ENCODE peak calls at places on chromosomes 6 and 20, in five cellular contexts. One of them, this sample, is unnamed.

GRCh38 chr6:119467478-119468081 is 118.0 kb upstream of the MAN1A1 start:
- DNase-seq in GM12878: no peak
- DNase-seq in HepG2: no peak
- DNase-seq in K562: no peak
- DNase-seq in H1: no peak
- DNase-seq in this sample: no peak

GRCh38 chr6:37485259-37485658 is 14.4 kb downstream of the CCDC167 start:
- DNase-seq in GM12878: no peak
- DNase-seq in HepG2: no peak
- DNase-seq in K562: peak
- DNase-seq in H1: no peak
- DNase-seq in this sample: no peak

GRCh38 chr6:52537001-52537753 is 39.7 kb downstream of the TRAM2 start:
- DNase-seq in GM12878: peak
- DNase-seq in HepG2: no peak
- DNase-seq in K562: no peak
- DNase-seq in H1: no peak
- DNase-seq in this sample: no peak

GRCh38 chr20:19292254-19292653 is 79.8 kb downstream of the SLC24A3 start:
- DNase-seq in GM12878: no peak
- DNase-seq in HepG2: no peak
- DNase-seq in K562: no peak
- DNase-seq in H1: no peak
- DNase-seq in this sample: no peak

GRCh38 chr20:9392892-9393857 is 121.2 kb upstream of the LAMP5 start:
- DNase-seq in GM12878: no peak
- DNase-seq in HepG2: peak
- DNase-seq in K562: peak
- DNase-seq in H1: peak
- DNase-seq in this sample: peak

GRCh38 chr6:37021356-37022129 is 16.1 kb downstream of the FGD2 start:
- DNase-seq in GM12878: no peak
- DNase-seq in HepG2: peak
- DNase-seq in K562: peak
- DNase-seq in H1: no peak
- DNase-seq in this sample: no peak

GRCh38 chr6:39156763-39157162 is 41.8 kb upstream of the SAYSD1 start:
- DNase-seq in GM12878: no peak
- DNase-seq in HepG2: no peak
- DNase-seq in K562: no peak
- DNase-seq in H1: no peak
- DNase-seq in this sample: no peak

GRCh38 chr6:3324262-3324942 is 65.7 kb downstream of the PSMG4 start:
- DNase-seq in GM12878: peak
- DNase-seq in HepG2: peak
- DNase-seq in K562: peak
- DNase-seq in H1: no peak
- DNase-seq in this sample: no peak

GRCh38 chr6:148747145-148747492 is 289 bp downstream of the UST start:
- DNase-seq in GM12878: no peak
- DNase-seq in HepG2: no peak
- DNase-seq in K562: no peak
- DNase-seq in H1: no peak
- DNase-seq in this sample: no peak

GRCh38 chr6:71727632-71728294 is 158.6 kb upstream of the RIMS1 start:
- DNase-seq in GM12878: peak
- DNase-seq in HepG2: no peak
- DNase-seq in K562: no peak
- DNase-seq in H1: no peak
- DNase-seq in this sample: no peak

GRCh38 chr6:78598966-78599365 is 268.4 kb upstream of the IRAK1BP1 start:
- DNase-seq in GM12878: no peak
- DNase-seq in HepG2: no peak
- DNase-seq in K562: no peak
- DNase-seq in H1: no peak
- DNase-seq in this sample: peak

GRCh38 chr6:156828280-156828703 is 51.1 kb downstream of the ARID1B start:
- DNase-seq in GM12878: no peak
- DNase-seq in HepG2: peak
- DNase-seq in K562: peak
- DNase-seq in H1: no peak
- DNase-seq in this sample: peak

GRCh38 chr6:33677153-33677660 is 34.3 kb downstream of the UQCC2 start:
- DNase-seq in GM12878: no peak
- DNase-seq in HepG2: no peak
- DNase-seq in K562: no peak
- DNase-seq in H1: no peak
- DNase-seq in this sample: no peak

GRCh38 chr6:25637946-25638345 is 14.1 kb upstream of the SCGN start:
- DNase-seq in GM12878: no peak
- DNase-seq in HepG2: peak
- DNase-seq in K562: no peak
- DNase-seq in H1: peak
- DNase-seq in this sample: no peak

GRCh38 chr6:136104556-136104955 is 145.6 kb downstream of the MTFR2 start:
- DNase-seq in GM12878: no peak
- DNase-seq in HepG2: no peak
- DNase-seq in K562: no peak
- DNase-seq in H1: no peak
- DNase-seq in this sample: no peak

GRCh38 chr6:14716499-14717146 is 529.2 kb upstream of the JARID2 start:
- DNase-seq in GM12878: no peak
- DNase-seq in HepG2: no peak
- DNase-seq in K562: no peak
- DNase-seq in H1: no peak
- DNase-seq in this sample: no peak
- TF ChIP-seq CEBPB in GM12878: no peak
- TF ChIP-seq CEBPB in HepG2: no peak
- TF ChIP-seq CEBPB in K562: no peak
- TF ChIP-seq CEBPB in H1: no peak
- TF ChIP-seq CEBPB in this sample: no peak

GRCh38 chr20:22333885-22334545 is 250.4 kb downstream of the FOXA2 start:
- DNase-seq in GM12878: no peak
- DNase-seq in HepG2: peak
- DNase-seq in K562: peak
- DNase-seq in H1: peak
- DNase-seq in this sample: peak
- TF ChIP-seq SIN3A in GM12878: no peak
- TF ChIP-seq SIN3A in HepG2: no peak
- TF ChIP-seq SIN3A in K562: no peak
- TF ChIP-seq SIN3A in H1: no peak
- TF ChIP-seq SIN3A in this sample: no peak

GRCh38 chr6:97120511-97120910 is 162.5 kb downstream of the MMS22L start:
- DNase-seq in GM12878: no peak
- DNase-seq in HepG2: no peak
- DNase-seq in K562: no peak
- DNase-seq in H1: no peak
- DNase-seq in this sample: no peak
- TF ChIP-seq CEBPB in GM12878: no peak
- TF ChIP-seq CEBPB in HepG2: no peak
- TF ChIP-seq CEBPB in K562: no peak
- TF ChIP-seq CEBPB in H1: no peak
- TF ChIP-seq CEBPB in this sample: no peak

GRCh38 chr6:121748850-121749249 is 313.4 kb downstream of the GJA1 start:
- DNase-seq in GM12878: no peak
- DNase-seq in HepG2: no peak
- DNase-seq in K562: no peak
- DNase-seq in H1: no peak
- DNase-seq in this sample: no peak
- TF ChIP-seq SIN3A in GM12878: no peak
- TF ChIP-seq SIN3A in HepG2: no peak
- TF ChIP-seq SIN3A in K562: no peak
- TF ChIP-seq SIN3A in H1: no peak
- TF ChIP-seq SIN3A in this sample: no peak

GRCh38 chr20:12970372-12970821 is 38.4 kb upstream of the SPTLC3 start:
- DNase-seq in GM12878: no peak
- DNase-seq in HepG2: peak
- DNase-seq in K562: no peak
- DNase-seq in H1: no peak
- DNase-seq in this sample: no peak
- TF ChIP-seq CEBPB in GM12878: no peak
- TF ChIP-seq CEBPB in HepG2: no peak
- TF ChIP-seq CEBPB in K562: no peak
- TF ChIP-seq CEBPB in H1: no peak
- TF ChIP-seq CEBPB in this sample: no peak

DNA sequence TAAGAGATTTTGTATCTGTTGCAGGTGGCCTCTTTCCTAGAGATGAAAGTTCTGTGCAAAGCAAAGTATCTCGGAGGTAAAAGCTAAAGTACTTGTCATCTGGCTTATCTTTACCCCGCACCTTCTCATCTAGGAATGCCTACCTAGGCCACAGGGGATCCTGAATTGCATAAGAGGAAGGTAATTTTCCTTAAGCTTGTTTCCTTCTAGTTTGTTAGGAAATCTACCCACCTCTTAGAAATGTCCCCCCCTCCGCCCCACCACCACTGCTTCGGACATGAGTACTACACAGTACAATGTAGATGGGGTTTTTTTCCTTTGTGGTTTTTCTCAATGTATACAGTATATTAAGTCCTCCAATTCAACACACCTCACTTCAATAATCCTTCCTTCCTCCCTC is 21.5 kb downstream of the FOXC1 start:
- DNase-seq in GM12878: no peak
- DNase-seq in HepG2: no peak
- DNase-seq in K562: peak
- DNase-seq in H1: no peak
- DNase-seq in this sample: peak
- TF ChIP-seq SIN3A in GM12878: no peak
- TF ChIP-seq SIN3A in HepG2: no peak
- TF ChIP-seq SIN3A in K562: no peak
- TF ChIP-seq SIN3A in H1: no peak
- TF ChIP-seq SIN3A in this sample: peak

DNA sequence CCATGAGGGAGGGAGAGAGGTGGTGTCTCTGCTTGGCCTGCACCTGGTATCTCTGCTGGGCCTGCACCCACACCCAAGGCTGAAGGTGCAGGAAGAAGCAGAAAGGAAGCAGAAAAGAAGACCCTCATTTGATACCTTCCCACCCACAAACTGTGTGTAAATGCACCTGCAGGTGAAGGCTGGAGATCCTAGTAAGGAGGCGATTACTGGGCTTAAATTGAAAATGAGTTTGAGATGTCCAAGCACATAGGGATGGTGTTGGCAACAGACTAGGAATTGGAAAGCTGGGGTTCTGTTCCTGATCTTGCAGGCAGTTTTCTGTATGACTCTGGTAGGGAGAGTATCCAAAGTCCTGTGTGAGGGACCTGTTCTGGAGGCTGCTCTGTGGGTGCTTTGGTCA is 74.7 kb downstream of the LYRM2 start:
- DNase-seq in GM12878: no peak
- DNase-seq in HepG2: no peak
- DNase-seq in K562: no peak
- DNase-seq in H1: no peak
- DNase-seq in this sample: no peak
- TF ChIP-seq CEBPB in GM12878: no peak
- TF ChIP-seq CEBPB in HepG2: no peak
- TF ChIP-seq CEBPB in K562: no peak
- TF ChIP-seq CEBPB in H1: no peak
- TF ChIP-seq CEBPB in this sample: no peak

GRCh38 chr20:47102629-47103028 is 208.0 kb downstream of the EYA2 start:
- DNase-seq in GM12878: no peak
- DNase-seq in HepG2: no peak
- DNase-seq in K562: no peak
- DNase-seq in H1: no peak
- DNase-seq in this sample: no peak
- TF ChIP-seq SIN3A in GM12878: no peak
- TF ChIP-seq SIN3A in HepG2: no peak
- TF ChIP-seq SIN3A in K562: no peak
- TF ChIP-seq SIN3A in H1: no peak
- TF ChIP-seq SIN3A in this sample: no peak

GRCh38 chr20:7090753-7091310 is 323.3 kb downstream of the BMP2 start:
- DNase-seq in GM12878: no peak
- DNase-seq in HepG2: no peak
- DNase-seq in K562: no peak
- DNase-seq in H1: no peak
- DNase-seq in this sample: no peak

GRCh38 chr20:7091655-7092054 is 324.2 kb downstream of the BMP2 start:
- DNase-seq in GM12878: no peak
- DNase-seq in HepG2: no peak
- DNase-seq in K562: no peak
- DNase-seq in H1: no peak
- DNase-seq in this sample: no peak

GRCh38 chr20:7090001-7090400 is 322.5 kb downstream of the BMP2 start:
- DNase-seq in GM12878: no peak
- DNase-seq in HepG2: no peak
- DNase-seq in K562: no peak
- DNase-seq in H1: no peak
- DNase-seq in this sample: no peak

DNA sequence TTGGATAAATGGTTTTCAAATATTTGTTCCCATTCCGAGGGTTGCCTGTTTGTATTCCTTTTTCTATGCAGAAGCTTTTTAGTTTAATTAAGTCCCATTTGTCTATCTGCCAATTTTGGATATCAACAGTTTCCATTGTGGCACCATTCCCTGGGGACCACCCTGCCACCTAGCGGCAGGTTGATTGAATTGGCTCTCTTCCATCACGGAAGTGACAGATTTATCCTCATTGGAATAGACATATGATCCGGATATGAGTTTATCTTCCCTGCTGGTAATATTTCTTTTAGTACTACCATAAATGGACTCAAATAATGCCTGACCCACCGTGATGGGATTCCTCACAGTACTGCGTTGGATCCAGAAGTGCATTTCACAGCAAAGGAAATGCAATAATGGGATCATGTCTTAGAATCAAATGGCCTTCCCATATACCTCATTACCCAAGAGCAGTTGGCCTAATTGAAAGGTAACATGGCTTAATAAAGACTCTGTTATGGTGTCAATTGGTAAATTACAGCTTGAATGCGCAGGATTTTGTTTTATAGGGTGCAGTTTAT is 327.0 kb downstream of the BMP2 start:
- DNase-seq in GM12878: no peak
- DNase-seq in HepG2: peak
- DNase-seq in K562: peak
- DNase-seq in H1: peak
- DNase-seq in this sample: peak
- TF ChIP-seq CEBPB in GM12878: no peak
- TF ChIP-seq CEBPB in HepG2: no peak
- TF ChIP-seq CEBPB in K562: no peak
- TF ChIP-seq CEBPB in H1: no peak
- TF ChIP-seq CEBPB in this sample: no peak

This sample was measured in HCT116.